ENCODE peak calls at places on chromosome 12, in ten cellular contexts. V is activated T-cell treated with anti-CD3 and anti-CD28 coated beads, Interleukin-2, amount 50 U/mL, for 4 hours; S is HepG2; C is left ventricle myocardium superior; H is activated CD8-positive, alpha-beta memory T cell treated with anti-CD3 and anti-CD28 coated beads, Interleukin-2, amount 10 ng/mL, durations not matched to agents 7 days and 5 days; F is activated naive CD8-positive, alpha-beta T cell treated with anti-CD3 and anti-CD28 coated beads, Interleukin-2, amount 50 U/mL, for 24 hours; T is activated CD8-positive, alpha-beta T cell treated with anti-CD3 and anti-CD28 coated beads for 36 hours; N is activated B cell treated with CpG ODN at 0.5 μM for 24 hours; W is CD4-positive, CD25-positive, alpha-beta regulatory T cell; Q is naive thymus-derived CD8-positive, alpha-beta T cell. O is an unnamed sample.

GRCh38 chr12:20832911-20833310 is 22.4 kb downstream of the SLCO1B3 start:
- ATAC-seq in V (no peak), S (no peak), C (no peak), H (no peak), F (no peak), T (no peak), N (no peak), W (no peak), Q (no peak), O (no peak)

GRCh38 chr12:50665170-50665569 is 98.7 kb upstream of the ATF1 start:
- ATAC-seq in V (no peak), S (no peak), C (no peak), H (no peak), F (no peak), T (no peak), N (no peak), W (no peak), Q (no peak), O (no peak)

GRCh38 chr12:49965836-49966235 is 4.2 kb downstream of the AQP5 start:
- ATAC-seq in V (no peak), S (no peak), C (no peak), H (no peak), F (no peak), T (no peak), N (no peak), W (no peak), Q (no peak), O (no peak)

GRCh38 chr12:33671676-33672075 is 232.1 kb upstream of the SYT10 start:
- ATAC-seq in V (no peak), S (no peak), C (no peak), H (no peak), F (no peak), T (no peak), N (no peak), W (no peak), Q (no peak), O (no peak)

GRCh38 chr12:131895640-131896079 is 1.2 kb downstream of the ULK1 start:
- ATAC-seq in V (peak), S (peak), C (no peak), H (no peak), F (peak), T (no peak), N (no peak), W (no peak), Q (peak), O (no peak)

GRCh38 chr12:25463005-25463404 is 90.1 kb downstream of the LMNTD1 start:
- ATAC-seq in V (no peak), S (no peak), C (no peak), H (no peak), F (no peak), T (no peak), N (no peak), W (no peak), Q (no peak), O (no peak)

GRCh38 chr12:19542606-19543005 is 103.3 kb downstream of the AEBP2 start:
- ATAC-seq in V (no peak), S (no peak), C (no peak), H (no peak), F (no peak), T (no peak), N (no peak), W (no peak), Q (no peak), O (no peak)

GRCh38 chr12:29543036-29543435 is 45.5 kb upstream of the OVCH1 start:
- ATAC-seq in V (no peak), S (no peak), C (peak), H (no peak), F (no peak), T (no peak), N (no peak), W (no peak), Q (no peak), O (no peak)

GRCh38 chr12:12562016-12562483 is 613 bp downstream of the DUSP16 start:
- ATAC-seq in V (peak), S (peak), C (peak), H (peak), F (no peak), T (no peak), N (peak), W (no peak), Q (peak), O (no peak)

GRCh38 chr12:116717466-116718457 is 20.1 kb downstream of the SPRING1 start:
- ATAC-seq in V (no peak), S (no peak), C (peak), H (no peak), F (no peak), T (no peak), N (no peak), W (no peak), Q (no peak), O (no peak)

GRCh38 chr12:93896427-93896826 is 219.3 kb downstream of the CRADD start:
- ATAC-seq in V (no peak), S (peak), C (no peak), H (no peak), F (no peak), T (no peak), N (no peak), W (no peak), Q (no peak), O (no peak)

GRCh38 chr12:69553626-69554248 is 31.5 kb upstream of the CCT2 start:
- ATAC-seq in V (no peak), S (peak), C (peak), H (no peak), F (no peak), T (no peak), N (no peak), W (no peak), Q (no peak), O (no peak)

GRCh38 chr12:85781751-85782150 is 54.5 kb downstream of the RASSF9 start:
- ATAC-seq in V (no peak), S (no peak), C (no peak), H (no peak), F (no peak), T (no peak), N (no peak), W (no peak), Q (no peak), O (no peak)

GRCh38 chr12:123388948-123389559 is 5.1 kb downstream of the KMT5A start:
- ATAC-seq in V (no peak), S (no peak), C (no peak), H (no peak), F (no peak), T (no peak), N (no peak), W (peak), Q (peak), O (peak)

GRCh38 chr12:107360033-107360432 is 266.7 kb upstream of the CRY1 start:
- ATAC-seq in V (no peak), S (no peak), C (no peak), H (no peak), F (no peak), T (no peak), N (no peak), W (no peak), Q (no peak), O (no peak)

GRCh38 chr12:65840793-65841670 is 16.7 kb downstream of the HMGA2 start:
- ATAC-seq in V (no peak), S (peak), C (no peak), H (no peak), F (no peak), T (no peak), N (no peak), W (no peak), Q (no peak), O (no peak)

GRCh38 chr12:111991535-111991934 is 21.4 kb downstream of the TMEM116 start:
- ATAC-seq in V (no peak), S (no peak), C (no peak), H (peak), F (no peak), T (peak), N (no peak), W (no peak), Q (no peak), O (no peak)

GRCh38 chr12:22163594-22163993 is 117.6 kb downstream of the CMAS start:
- ATAC-seq in V (no peak), S (no peak), C (no peak), H (no peak), F (no peak), T (peak), N (no peak), W (no peak), Q (peak), O (no peak)

GRCh38 chr12:49440031-49440430 is 72.8 kb downstream of the SPATS2 start:
- ATAC-seq in V (no peak), S (no peak), C (no peak), H (no peak), F (no peak), T (no peak), N (no peak), W (no peak), Q (no peak), O (no peak)

GRCh38 chr12:124294686-124295315 is at the start of gene RFLNA:
- ATAC-seq in V (peak), S (no peak), C (peak), H (no peak), F (peak), T (peak), N (no peak), W (no peak), Q (no peak), O (peak)

GRCh38 chr12:107349008-107349747 is 255.8 kb upstream of the CRY1 start:
- ATAC-seq in V (no peak), S (peak), C (no peak), H (no peak), F (no peak), T (no peak), N (no peak), W (no peak), Q (no peak), O (no peak)

GRCh38 chr12:27142102-27142721 is 59.8 kb upstream of the C12orf71 start:
- ATAC-seq in V (peak), S (peak), C (peak), H (peak), F (no peak), T (peak), N (peak), W (peak), Q (peak), O (peak)

GRCh38 chr12:51886021-51886710 is 1.7 kb upstream of the ANKRD33 start:
- ATAC-seq in V (peak), S (no peak), C (peak), H (peak), F (peak), T (peak), N (peak), W (peak), Q (peak), O (peak)

GRCh38 chr12:83015390-83016225 is 328.9 kb downstream of the TMTC2 start:
- ATAC-seq in V (no peak), S (no peak), C (peak), H (no peak), F (no peak), T (no peak), N (no peak), W (no peak), Q (no peak), O (no peak)

GRCh38 chr12:102888511-102888910 is 28.5 kb downstream of the PAH start:
- ATAC-seq in V (no peak), S (no peak), C (no peak), H (no peak), F (no peak), T (no peak), N (no peak), W (no peak), Q (no peak), O (no peak)

GRCh38 chr12:111426341-111427185 is 20.8 kb downstream of the SH2B3 start:
- ATAC-seq in V (peak), S (no peak), C (no peak), H (peak), F (peak), T (peak), N (no peak), W (peak), Q (peak), O (no peak)

GRCh38 chr12:27338473-27338872 is 5.8 kb downstream of the BMAL2 start:
- ATAC-seq in V (no peak), S (no peak), C (no peak), H (no peak), F (no peak), T (no peak), N (no peak), W (no peak), Q (no peak), O (no peak)

GRCh38 chr12:42565633-42566032 is 23.9 kb downstream of the PRICKLE1 start:
- ATAC-seq in V (no peak), S (peak), C (peak), H (no peak), F (no peak), T (no peak), N (no peak), W (no peak), Q (no peak), O (no peak)

GRCh38 chr12:129662184-129662583 is 241.6 kb downstream of the TMEM132D start:
- ATAC-seq in V (no peak), S (no peak), C (no peak), H (no peak), F (no peak), T (no peak), N (no peak), W (no peak), Q (no peak), O (no peak)